ENCODE peak calls at places on chromosomes 11 and 22, in eight cellular contexts. R is GM23248; C is lower lobe of right lung; F is effector memory CD4-positive, alpha-beta T cell; U is naive thymus-derived CD4-positive, alpha-beta T cell; E is endodermal cell; Y is pancreas; H is tibial artery. D is an unnamed sample. For H3K4me1 and H3K36me3, the result is how much of the 10 kb centered on the place peaks cover.

GRCh38 chr11:70415642-70416395 is 17.5 kb downstream of the CTTN start:
- DNase-seq in R (peak), C (no peak), F (no peak), U (no peak), E (no peak), Y (no peak), H (no peak), D (no peak)

GRCh38 chr11:37502202-37502601 is 904.2 kb upstream of the RAG2 start:
- DNase-seq in R (no peak), C (no peak), F (no peak), U (no peak), E (no peak), Y (no peak), H (no peak), D (no peak)

GRCh38 chr11:131666006-131666405 is 295.6 kb downstream of the NTM start:
- DNase-seq in R (peak), C (no peak), F (no peak), U (no peak), E (peak), Y (no peak), H (no peak), D (no peak)

GRCh38 chr11:3885855-3886254 is 30.4 kb downstream of the STIM1 start:
- DNase-seq in R (no peak), C (no peak), F (no peak), U (no peak), E (no peak), Y (no peak), H (no peak), D (no peak)

GRCh38 chr11:94737171-94737611 is 31.0 kb upstream of the AMOTL1 start:
- DNase-seq in R (peak), C (no peak), F (no peak), U (no peak), E (no peak), Y (no peak), H (no peak), D (no peak)

GRCh38 chr22:44210721-44211120 is 30.0 kb downstream of the PARVG start:
- DNase-seq in R (peak), C (no peak), F (no peak), U (no peak), E (peak), Y (no peak), H (no peak), D (no peak)

GRCh38 chr22:43876866-43877509 is 14.7 kb upstream of the SULT4A1 start:
- DNase-seq in R (no peak), C (no peak), F (no peak), U (no peak), E (peak), Y (peak), H (no peak), D (no peak)

GRCh38 chr22:32411388-32411787 is 659 bp downstream of the RTCB start:
- DNase-seq in R (peak), C (no peak), F (peak), U (peak), E (peak), Y (no peak), H (no peak), D (no peak)

GRCh38 chr11:17607083-17607429 is 60.0 kb downstream of the OTOG start:
- DNase-seq in R (no peak), C (no peak), F (no peak), U (no peak), E (no peak), Y (no peak), H (no peak), D (no peak)

GRCh38 chr11:68551223-68551622 is 90.7 kb downstream of the PPP6R3 start:
- DNase-seq in R (peak), C (no peak), F (no peak), U (no peak), E (no peak), Y (no peak), H (no peak), D (no peak)

GRCh38 chr22:39166547-39166946 is 14.1 kb upstream of the CBX7 start:
- DNase-seq in R (no peak), C (no peak), F (no peak), U (no peak), E (no peak), Y (no peak), H (no peak), D (no peak)
- H3K4me1 ChIP-seq in R (under half), C (under half), F (under half), U (under half), E (under half), Y (under half), H (under half), D (under half)

GRCh38 chr22:42632096-42632495 is 8.3 kb downstream of the ATP5MGL start:
- DNase-seq in R (peak), C (no peak), F (no peak), U (no peak), E (peak), Y (no peak), H (no peak), D (no peak)
- H3K36me3 ChIP-seq in R (under half), C (half or more), F (half or more), U (under half), E (under half), Y (under half), H (half or more), D (under half)

GRCh38 chr11:8829556-8829955 is 81.4 kb upstream of the AKIP1 start:
- DNase-seq in R (no peak), C (no peak), F (no peak), U (no peak), E (no peak), Y (no peak), H (no peak), D (no peak)
- H3K4me1 ChIP-seq in R (under half), C (half or more), F (under half), U (under half), E (under half), Y (under half), H (under half), D (under half)

GRCh38 chr11:763073-763463 is 14.2 kb downstream of the GATD1 start:
- DNase-seq in R (no peak), C (peak), F (no peak), U (no peak), E (peak), Y (peak), H (no peak), D (no peak)
- H3K36me3 ChIP-seq in R (half or more), C (half or more), F (under half), U (under half), E (half or more), Y (under half), H (under half), D (half or more)

D was measured in HAP-1.